ENCODE peak calls at places on chromosomes 1 and 21, in five cellular contexts. B is mesendoderm, K is H9, L is IMR-90, R is mesenchymal stem cell. V is an unnamed sample.

GRCh38 chr1:8545078-8545477 is 227.2 kb downstream of the SLC45A1 start:
- DNase-seq in B (no peak), K (no peak), L (peak), R (no peak), V (no peak)

GRCh38 chr1:201218409-201218808 is 27.8 kb downstream of the IGFN1 start:
- DNase-seq in B (no peak), K (peak), L (no peak), R (no peak), V (no peak)

GRCh38 chr1:56513095-56513494 is 66.3 kb downstream of the PLPP3 start:
- DNase-seq in B (peak), K (no peak), L (no peak), R (no peak), V (no peak)

GRCh38 chr1:22048351-22049192 is 3.9 kb upstream of the CDC42 start:
- DNase-seq in B (peak), K (peak), L (peak), R (peak), V (no peak)

GRCh38 chr1:68313736-68314594 is 81.6 kb upstream of the WLS start:
- DNase-seq in B (peak), K (no peak), L (no peak), R (no peak), V (no peak)

GRCh38 chr1:186806477-186806876 is 22.3 kb upstream of the PLA2G4A start:
- DNase-seq in B (peak), K (peak), L (peak), R (peak), V (no peak)

GRCh38 chr1:173411835-173412742 is 65.0 kb upstream of the PRDX6 start:
- DNase-seq in B (no peak), K (no peak), L (peak), R (peak), V (no peak)

GRCh38 chr21:41506526-41507520 is 1.1 kb downstream of the TMPRSS2 start:
- DNase-seq in B (peak), K (peak), L (no peak), R (peak), V (peak)

GRCh38 chr21:15022608-15023261 is 42.1 kb downstream of the NRIP1 start:
- DNase-seq in B (no peak), K (no peak), L (peak), R (no peak), V (no peak)

GRCh38 chr1:214386747-214387146 is 105.8 kb downstream of the SMYD2 start:
- DNase-seq in B (no peak), K (no peak), L (peak), R (peak), V (no peak)

GRCh38 chr1:37073752-37074151 is 39.4 kb upstream of the GRIK3 start:
- DNase-seq in B (peak), K (no peak), L (no peak), R (no peak), V (no peak)

GRCh38 chr1:47137925-47138615 is 829 bp downstream of the CYP4A22 start:
- DNase-seq in B (peak), K (no peak), L (no peak), R (no peak), V (no peak)

GRCh38 chr1:47872871-47873270 is 124.3 kb downstream of the TRABD2B start:
- DNase-seq in B (no peak), K (no peak), L (no peak), R (no peak), V (no peak)

GRCh38 chr1:76023669-76024407 is 50.7 kb upstream of the ST6GALNAC3 start:
- DNase-seq in B (peak), K (no peak), L (peak), R (peak), V (no peak)

GRCh38 chr1:154845879-154846278 is 24.2 kb downstream of the KCNN3 start:
- DNase-seq in B (no peak), K (no peak), L (no peak), R (no peak), V (no peak)

GRCh38 chr1:84693009-84693408 is 2.7 kb upstream of the SSX2IP start:
- DNase-seq in B (no peak), K (no peak), L (no peak), R (peak), V (no peak)

GRCh38 chr1:158013840-158014520 is 20.5 kb downstream of the KIRREL1 start:
- DNase-seq in B (no peak), K (no peak), L (peak), R (peak), V (peak)

GRCh38 chr1:43251024-43251423 is 18.8 kb upstream of the TMEM125 start:
- DNase-seq in B (no peak), K (no peak), L (no peak), R (no peak), V (no peak)

GRCh38 chr1:93556291-93556690 is 108.4 kb downstream of the FNBP1L start:
- DNase-seq in B (no peak), K (no peak), L (no peak), R (no peak), V (no peak)

GRCh38 chr1:65264197-65264929 is 45.0 kb upstream of the DNAJC6 start:
- DNase-seq in B (peak), K (peak), L (peak), R (peak), V (no peak)

GRCh38 chr1:240004086-240004749 is 87.5 kb upstream of the FMN2 start:
- DNase-seq in B (peak), K (no peak), L (peak), R (peak), V (no peak)

GRCh38 chr21:43608664-43609063 is 50.6 kb downstream of the HSF2BP start:
- DNase-seq in B (no peak), K (no peak), L (no peak), R (no peak), V (no peak)

GRCh38 chr1:162110910-162111309 is 41.4 kb downstream of the NOS1AP start:
- DNase-seq in B (no peak), K (no peak), L (no peak), R (no peak), V (no peak)

GRCh38 chr21:44450999-44451398 is 4.3 kb upstream of the LRRC3 start:
- DNase-seq in B (no peak), K (peak), L (no peak), R (no peak), V (no peak)

GRCh38 chr1:173866462-173866861 is 1.3 kb downstream of the GAS5 start:
- DNase-seq in B (no peak), K (no peak), L (no peak), R (no peak), V (no peak)

GRCh38 chr21:46084041-46084561 is 13.8 kb upstream of the COL6A2 start:
- DNase-seq in B (no peak), K (peak), L (no peak), R (no peak), V (no peak)

GRCh38 chr1:163054056-163054706 is 15.0 kb upstream of the RGS4 start:
- DNase-seq in B (no peak), K (no peak), L (no peak), R (no peak), V (no peak)

GRCh38 chr1:83026745-83027144 is 972.2 kb downstream of the TTLL7 start:
- DNase-seq in B (no peak), K (no peak), L (no peak), R (no peak), V (no peak)

GRCh38 chr1:29633271-29633615 is 396.9 kb downstream of the PTPRU start:
- DNase-seq in B (no peak), K (peak), L (no peak), R (no peak), V (no peak)

GRCh38 chr1:240491156-240491555 is 120.8 kb downstream of the GREM2 start:
- DNase-seq in B (peak), K (no peak), L (peak), R (peak), V (no peak)

GRCh38 chr1:155478270-155478852 is 84.2 kb downstream of the ASH1L start:
- DNase-seq in B (no peak), K (no peak), L (no peak), R (no peak), V (no peak)

GRCh38 chr1:85275701-85276289 is 637 bp downstream of the BCL10 start:
- DNase-seq in B (no peak), K (no peak), L (peak), R (peak), V (peak)

GRCh38 chr21:29033301-29033700 is 8.8 kb downstream of the USP16 start:
- DNase-seq in B (no peak), K (no peak), L (no peak), R (no peak), V (no peak)

GRCh38 chr1:16167331-16168143 is 11.7 kb upstream of the EPHA2 start:
- DNase-seq in B (peak), K (peak), L (no peak), R (peak), V (peak)

GRCh38 chr1:247077768-247078314 is 770 bp downstream of the ZNF670 start:
- DNase-seq in B (no peak), K (no peak), L (peak), R (no peak), V (no peak)

GRCh38 chr1:247077234-247077633 is 1.4 kb downstream of the ZNF670 start:
- DNase-seq in B (no peak), K (no peak), L (peak), R (no peak), V (no peak)

GRCh38 chr1:247079141-247079874 is 697 bp upstream of the ZNF670 start:
- DNase-seq in B (peak), K (peak), L (no peak), R (no peak), V (peak)

DNA sequence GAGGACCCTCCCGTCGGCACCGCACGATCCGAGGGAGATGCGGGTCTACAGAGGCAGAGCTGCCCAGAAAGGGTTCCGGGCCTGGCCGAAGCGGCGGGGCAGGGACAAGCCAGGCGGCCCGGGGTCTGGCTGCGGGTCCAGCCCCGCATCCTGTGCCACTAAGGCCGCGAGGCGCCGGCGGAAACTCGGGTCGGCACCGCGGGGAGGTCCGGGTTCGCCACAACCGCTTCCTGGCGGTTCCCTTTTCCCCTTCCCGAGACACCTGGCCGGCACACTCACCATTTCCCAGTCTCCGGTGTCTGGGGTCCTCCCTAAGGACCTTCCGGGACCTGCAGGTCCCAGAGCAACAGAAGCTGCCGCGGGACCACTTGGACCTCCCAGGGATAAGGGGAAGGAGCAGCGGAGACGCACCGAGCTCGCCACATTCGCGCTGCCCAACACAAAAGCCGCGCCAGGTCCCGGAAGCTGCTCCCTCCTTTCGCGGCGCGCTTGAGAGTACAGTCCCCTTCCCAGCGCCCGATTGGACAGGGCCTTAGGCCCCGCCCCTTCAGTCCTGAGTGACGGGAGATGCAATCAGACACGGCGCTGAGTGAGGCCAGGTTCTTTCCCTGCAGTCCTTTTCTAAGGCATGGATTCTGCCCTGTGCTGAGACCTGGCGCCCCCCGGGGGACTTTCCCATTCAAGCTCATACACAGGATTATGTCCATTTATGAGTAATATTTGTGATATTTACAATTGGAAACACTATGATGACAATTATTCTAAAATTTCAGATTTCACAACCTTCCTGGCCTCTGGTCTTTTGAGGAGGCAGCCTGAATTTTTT is at the start of gene ZNF670:
- DNase-seq in B (peak), K (peak), L (peak), R (peak), V (peak)
- H3K4me2 ChIP-seq in B (peak), K (peak), L (peak), R (peak), V (peak)

DNA sequence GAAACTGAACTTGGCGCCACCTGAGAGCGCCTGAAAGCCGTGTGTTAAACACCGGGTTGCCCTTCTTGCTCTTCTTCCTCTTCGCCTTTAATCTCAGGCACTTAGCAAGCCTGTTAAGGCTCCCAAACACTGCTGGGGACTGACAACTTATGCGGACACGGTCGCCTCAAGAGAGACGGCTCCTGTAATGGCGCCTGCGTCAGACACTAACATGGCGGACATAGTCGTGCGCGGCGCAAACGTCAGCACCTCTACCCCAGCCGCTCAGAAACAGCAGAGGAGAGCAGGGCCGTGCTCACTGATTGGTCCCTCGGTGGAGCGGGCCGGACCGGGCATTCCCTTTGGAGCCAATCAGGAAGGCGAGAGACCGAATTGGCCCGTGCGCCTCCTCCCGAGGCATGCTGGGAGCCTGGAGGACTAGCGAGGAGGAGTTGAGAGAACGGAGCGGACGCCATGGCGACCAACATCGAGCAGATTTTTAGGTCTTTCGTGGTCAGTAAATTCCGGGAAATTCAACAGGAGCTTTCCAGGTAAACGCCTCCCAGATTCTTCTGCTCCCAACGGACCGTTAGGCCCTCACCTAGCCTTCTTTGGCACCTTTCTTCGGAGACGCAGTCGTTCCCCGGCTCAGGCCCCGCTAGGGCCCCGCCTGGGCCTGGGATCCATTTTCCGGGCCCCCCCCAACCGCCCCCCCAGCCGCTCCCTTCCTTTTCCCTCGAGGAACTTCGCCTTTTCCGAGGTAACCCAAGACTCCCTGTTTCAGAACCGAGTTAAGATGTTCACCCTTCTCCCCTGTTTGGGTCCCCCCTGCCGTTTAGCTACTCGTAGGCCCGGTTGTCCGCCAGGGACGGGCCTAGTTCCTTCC is at the start of gene SON:
- DNase-seq in B (peak), K (peak), L (peak), R (peak), V (peak)
- H2AK5ac ChIP-seq in B (no peak), K (no peak), L (peak), R (peak), V (no peak)

GRCh38 chr1:63882048-63882704 is 108.4 kb downstream of the ROR1 start:
- DNase-seq in B (no peak), K (no peak), L (peak), R (no peak), V (no peak)
- H3K23ac ChIP-seq in B (no peak), K (no peak), L (no peak), R (no peak), V (no peak)

GRCh38 chr1:31443673-31444072 is 30.7 kb downstream of the SERINC2 start:
- DNase-seq in B (no peak), K (no peak), L (no peak), R (no peak), V (no peak)

GRCh38 chr1:31441970-31442647 is 29.1 kb downstream of the SERINC2 start:
- DNase-seq in B (no peak), K (no peak), L (no peak), R (no peak), V (no peak)

GRCh38 chr1:31442648-31442994 is 29.6 kb downstream of the SERINC2 start:
- DNase-seq in B (no peak), K (no peak), L (no peak), R (no peak), V (no peak)

GRCh38 chr1:31441073-31441472 is 28.1 kb downstream of the SERINC2 start:
- DNase-seq in B (no peak), K (no peak), L (no peak), R (no peak), V (no peak)

DNA sequence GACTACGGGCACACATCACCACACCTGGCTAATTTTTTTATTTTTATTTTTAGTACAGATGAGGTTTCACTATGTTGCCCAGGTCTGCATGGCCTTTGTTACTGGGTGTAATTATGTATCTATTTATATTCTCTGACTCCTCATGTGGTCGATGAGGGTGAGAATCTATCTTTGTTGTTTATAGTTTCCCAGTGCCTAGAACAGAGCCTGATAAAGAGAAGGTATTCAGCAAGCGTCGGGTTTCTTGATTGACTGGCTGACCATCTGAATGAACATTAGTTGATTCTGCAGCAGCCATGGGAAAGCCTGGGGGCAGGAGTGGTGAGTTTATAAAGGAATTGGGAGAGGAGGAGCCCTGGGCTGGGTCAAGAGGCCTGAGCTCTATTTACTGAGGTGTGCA is 28.5 kb downstream of the SERINC2 start:
- DNase-seq in B (no peak), K (no peak), L (no peak), R (no peak), V (no peak)
- H3K4me2 ChIP-seq in B (no peak), K (no peak), L (no peak), R (no peak), V (no peak)

DNA sequence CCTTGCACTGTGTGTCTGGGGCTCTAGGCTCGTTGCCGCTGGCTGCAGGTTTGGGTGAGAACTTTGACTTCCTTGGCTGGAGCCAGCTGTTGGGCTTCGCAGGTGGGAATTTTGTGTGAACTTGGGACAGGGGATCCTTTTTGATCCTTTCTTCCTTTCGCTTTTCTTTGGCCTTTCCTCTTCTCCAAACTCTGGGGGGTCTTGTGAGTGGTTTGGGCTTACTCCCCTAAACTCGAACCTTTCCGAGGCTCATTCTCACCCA is 643 bp downstream of the COQ8A start:
- DNase-seq in B (no peak), K (no peak), L (no peak), R (no peak), V (no peak)
- H2AK5ac ChIP-seq in B (no peak), K (no peak), L (no peak), R (no peak), V (no peak)

GRCh38 chr1:160194737-160195059 is 4.3 kb downstream of the CASQ1 start:
- DNase-seq in B (no peak), K (no peak), L (no peak), R (no peak), V (no peak)
- H3K23ac ChIP-seq in B (no peak), K (no peak), L (no peak), R (no peak), V (peak)

GRCh38 chr1:223752721-223753515 is 40.6 kb downstream of the CAPN2 start:
- DNase-seq in B (peak), K (peak), L (no peak), R (no peak), V (no peak)
- H3K4me2 ChIP-seq in B (no peak), K (no peak), L (no peak), R (no peak), V (no peak)

DNA sequence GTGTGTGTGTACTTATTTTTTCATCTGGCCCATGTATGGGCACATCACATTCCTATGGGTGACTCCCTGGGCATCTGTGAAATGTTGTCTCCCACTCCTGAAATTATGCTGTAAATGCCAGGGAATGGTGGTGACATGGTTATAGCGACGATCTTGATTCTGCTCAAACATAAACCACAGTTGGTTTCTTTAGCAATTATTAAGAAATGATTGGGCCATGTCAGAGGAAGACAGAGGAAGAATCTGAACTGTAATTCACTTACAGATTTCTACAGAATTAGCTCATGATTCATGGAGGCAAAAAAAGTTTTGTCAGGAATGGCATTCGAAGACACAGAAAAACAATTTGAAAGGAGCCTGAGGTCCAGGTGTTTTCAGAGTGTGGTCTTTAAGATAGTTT is 25.8 kb upstream of the KCNE1 start:
- DNase-seq in B (no peak), K (no peak), L (peak), R (no peak), V (no peak)
- H2AK5ac ChIP-seq in B (no peak), K (no peak), L (peak), R (peak), V (no peak)